ENCODE peak calls at places on chromosomes 6 and 20, in six cellular contexts. L is naive thymus-derived CD4-positive, alpha-beta T cell; K is fibroblast of lung; C is body of pancreas; X is breast epithelium; D is IMR-90. N is an unnamed sample. For H3K4me1 and H3K36me3, the result is how much of the 10 kb centered on the place peaks cover.

GRCh38 chr6:158408552-158409130 is 96.4 kb downstream of the TULP4 start:
- DNase-seq in L (no peak), C (peak), D (peak), X (no peak), K (peak), N (peak)

GRCh38 chr6:136288566-136289326 is 900 bp downstream of the BCLAF1 start:
- DNase-seq in K (peak), X (peak), C (peak), L (peak), D (peak), N (peak)

GRCh38 chr6:19210849-19211590 is 626.1 kb upstream of the ID4 start:
- DNase-seq in C (peak), X (no peak), L (no peak), D (no peak), K (no peak), N (no peak)

GRCh38 chr20:63223121-63223825 is 7.3 kb upstream of the YTHDF1 start:
- DNase-seq in C (peak), X (no peak), D (peak), K (peak), L (peak), N (no peak)

GRCh38 chr6:106372838-106373501 is 12.5 kb downstream of the CRYBG1 start:
- DNase-seq in C (no peak), D (no peak), K (no peak), X (no peak), L (no peak), N (no peak)

GRCh38 chr20:59731371-59731770 is 127.0 kb downstream of the PHACTR3 start:
- DNase-seq in D (no peak), C (no peak), L (no peak), X (no peak), K (no peak), N (no peak)

GRCh38 chr6:170066679-170067078 is 224.2 kb downstream of the DLL1 start:
- DNase-seq in C (peak), L (no peak), D (no peak), K (no peak), X (peak), N (no peak)

GRCh38 chr6:166411271-166411670 is 28.5 kb upstream of the MPC1 start:
- DNase-seq in C (no peak), X (no peak), K (no peak), L (no peak), D (no peak), N (no peak)

GRCh38 chr6:1809359-1809988 is 199.8 kb downstream of the FOXC1 start:
- DNase-seq in L (no peak), X (no peak), K (no peak), C (no peak), D (no peak), N (no peak)

GRCh38 chr6:137827977-137828815 is 38.9 kb upstream of the TNFAIP3 start:
- DNase-seq in D (no peak), K (no peak), L (no peak), X (no peak), C (no peak), N (no peak)

GRCh38 chr6:168515376-168515775 is 74.4 kb downstream of the SMOC2 start:
- DNase-seq in K (no peak), L (no peak), D (no peak), C (no peak), X (no peak), N (no peak)

GRCh38 chr6:170212956-170213636 is 77.8 kb downstream of the DLL1 start:
- DNase-seq in L (no peak), D (no peak), X (no peak), K (no peak), C (no peak), N (peak)

GRCh38 chr6:98779618-98780017 is 54.8 kb upstream of the POU3F2 start:
- DNase-seq in X (no peak), D (no peak), L (no peak), K (no peak), C (no peak), N (no peak)

GRCh38 chr20:54275359-54276108 is 67.6 kb downstream of the PFDN4 start:
- DNase-seq in X (no peak), K (no peak), C (no peak), L (no peak), D (no peak), N (no peak)

GRCh38 chr20:60228255-60228654 is 270.0 kb downstream of the CDH26 start:
- DNase-seq in L (no peak), K (no peak), D (no peak), C (no peak), X (no peak), N (no peak)

DNA sequence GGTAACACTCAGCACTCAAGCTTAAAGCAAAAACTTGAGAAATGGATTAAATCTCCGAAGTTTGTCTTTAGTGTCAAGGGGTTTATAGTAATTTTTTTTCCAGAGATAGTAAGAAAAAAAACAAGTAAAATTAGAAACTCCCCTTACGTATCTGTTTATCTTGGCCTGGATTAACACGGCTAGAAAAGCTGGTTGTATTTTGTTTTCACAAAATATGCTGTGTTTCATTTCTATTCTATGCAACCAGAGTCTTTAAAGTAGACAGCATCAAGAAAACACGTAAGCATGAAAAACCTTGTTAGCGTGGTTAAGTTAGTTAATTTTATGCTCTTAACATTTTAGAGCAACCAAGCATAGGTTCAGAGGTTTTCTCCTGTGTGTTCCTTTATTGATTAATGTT is 21.8 kb upstream of the ERVFRD-1 start:
- DNase-seq in X (no peak), L (no peak), D (no peak), C (no peak), K (no peak), N (no peak)
- H3K27ac ChIP-seq in X (no peak), L (no peak), D (no peak), C (no peak), K (no peak), N (no peak)

DNA sequence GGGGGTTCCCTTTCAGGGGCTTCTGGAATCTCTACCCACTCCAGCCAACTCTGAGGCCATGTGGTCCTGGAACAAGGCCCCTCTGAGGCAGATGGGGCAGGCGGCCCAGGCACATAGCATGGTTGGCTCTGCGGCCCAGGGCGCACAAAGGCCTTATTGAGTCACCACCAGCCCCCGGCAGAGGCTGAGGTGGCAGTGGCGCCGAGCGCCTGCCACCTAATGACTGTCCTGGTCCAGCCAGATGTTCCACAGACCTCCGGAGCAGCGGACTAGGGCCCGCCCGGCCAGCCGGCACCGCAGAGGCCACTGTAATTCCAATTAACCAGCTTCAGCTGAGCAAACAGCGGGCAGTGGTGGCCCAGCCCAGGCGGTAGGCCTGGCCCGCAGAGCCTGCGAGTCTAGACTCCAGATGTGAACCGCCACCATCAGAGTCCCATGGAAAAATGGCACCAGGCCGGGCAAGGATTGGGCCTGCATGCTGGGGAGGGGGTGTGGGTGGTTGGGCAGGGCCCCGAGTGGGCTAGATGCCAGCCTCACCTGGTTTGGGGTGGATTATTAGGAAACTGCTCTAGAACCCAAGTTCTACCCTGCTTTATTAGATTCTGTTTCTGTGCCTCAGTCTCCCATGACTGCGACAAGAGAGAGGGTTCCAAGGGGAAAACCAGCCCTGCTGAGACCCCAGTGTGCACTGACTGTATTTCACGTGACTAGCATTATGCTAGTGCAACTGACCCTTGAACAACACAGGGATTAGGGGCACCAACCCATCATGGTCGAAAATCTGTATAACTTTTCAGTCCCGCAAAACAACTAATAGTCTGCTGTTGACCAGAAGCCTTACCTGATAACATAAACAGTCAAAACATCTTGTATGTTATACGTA is 34.1 kb upstream of the ID1 start:
- DNase-seq in K (peak), L (no peak), X (no peak), D (no peak), C (peak), N (peak)
- H3K4me1 ChIP-seq in K (under half), L (under half), X (under half), D (under half), C (under half), N (half or more)

DNA sequence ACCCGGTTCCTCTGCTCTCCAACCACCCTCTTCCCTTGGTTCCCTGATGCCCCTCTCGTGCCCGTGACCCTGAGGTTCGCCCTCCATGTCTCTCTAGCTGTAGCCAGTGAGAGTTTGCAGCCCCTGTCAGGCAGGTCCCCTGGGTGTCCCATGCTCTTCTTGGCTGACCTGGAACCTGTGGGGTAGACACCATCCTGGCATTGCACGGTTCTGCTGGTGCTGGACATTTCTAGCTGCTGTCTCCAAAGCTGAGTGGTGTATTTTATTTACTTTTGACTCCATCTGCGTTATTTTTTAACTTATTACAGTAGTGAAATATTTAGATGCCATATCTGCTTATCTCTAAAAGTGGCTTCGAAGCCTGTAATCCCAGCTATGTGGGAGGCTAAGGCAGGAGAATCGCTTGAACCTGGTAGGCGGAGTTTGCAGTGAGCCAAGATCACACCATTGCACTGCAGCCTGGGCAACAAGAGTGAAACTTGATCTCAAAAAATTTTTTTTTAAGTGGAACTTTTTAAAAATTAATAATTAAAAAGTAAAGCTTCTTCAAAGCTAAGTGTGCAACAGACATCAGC is 12.5 kb downstream of the ENTPD6 start:
- DNase-seq in C (peak), X (no peak), D (no peak), K (no peak), L (no peak), N (no peak)
- H3K36me3 ChIP-seq in C (under half), X (under half), D (under half), K (under half), L (under half), N (under half)

GRCh38 chr6:90097357-90097756 is 199.3 kb downstream of the BACH2 start:
- DNase-seq in C (no peak), D (no peak), X (no peak), L (no peak), K (peak), N (no peak)

GRCh38 chr6:90098637-90099036 is 198.0 kb downstream of the BACH2 start:
- DNase-seq in C (no peak), L (no peak), K (peak), D (no peak), X (no peak), N (no peak)

GRCh38 chr6:90096818-90097217 is 199.8 kb downstream of the BACH2 start:
- DNase-seq in K (no peak), C (no peak), D (no peak), L (no peak), X (no peak), N (no peak)

GRCh38 chr6:90100059-90100665 is 196.5 kb downstream of the BACH2 start:
- DNase-seq in X (no peak), L (no peak), K (peak), C (no peak), D (no peak), N (no peak)

GRCh38 chr6:90098025-90098474 is 198.6 kb downstream of the BACH2 start:
- DNase-seq in X (peak), L (peak), K (peak), C (peak), D (peak), N (peak)
- H3K27ac ChIP-seq in X (peak), L (no peak), K (peak), C (peak), D (peak), N (peak)

DNA sequence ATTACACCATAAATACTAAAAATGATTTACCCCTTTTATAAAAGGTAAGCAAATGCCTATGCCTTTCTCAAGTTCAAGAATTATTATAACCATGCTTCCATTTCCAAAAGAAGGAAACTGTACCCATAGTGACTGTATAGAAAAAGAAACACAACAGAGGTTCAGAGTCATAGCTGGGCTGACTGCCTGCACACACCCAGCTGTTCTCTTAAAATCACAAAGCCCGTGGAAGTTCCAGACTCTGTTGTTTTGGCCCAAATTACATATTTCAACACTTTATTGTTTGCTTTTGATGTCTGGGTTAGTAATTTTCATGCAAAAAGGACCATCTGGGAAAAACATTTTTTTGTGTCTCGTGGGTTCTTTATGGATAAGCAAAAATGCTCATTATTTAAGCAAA is 99.2 kb downstream of the LCA5 start:
- DNase-seq in X (no peak), L (no peak), D (no peak), K (no peak), C (no peak), N (no peak)
- H3K4me1 ChIP-seq in X (under half), L (under half), D (under half), K (under half), C (under half), N (under half)

GRCh38 chr20:62009869-62010445 is 55.7 kb downstream of the TAF4 start:
- DNase-seq in C (no peak), X (no peak), L (no peak), D (no peak), K (no peak), N (no peak)
- H3K36me3 ChIP-seq in C (under half), X (under half), L (under half), D (half or more), K (under half), N (under half)